ENCODE peak calls at places on chromosomes 1 and 21, in eight cellular contexts. B is IMR-90, O is WERI-Rb-1, A is heart right ventricle, Q is tibial artery, K is fibroblast of mammary gland, Z is HFF-Myc, E is AG09309. F is an unnamed sample.

GRCh38 chr21:45612096-45613019 is 31.2 kb upstream of the PCBP3 start:
- DNase-seq in B (peak), O (peak), A (no peak), Q (peak), K (peak), Z (no peak), E (no peak), F (no peak)

GRCh38 chr1:165490175-165490574 is 45.2 kb upstream of the RXRG start:
- DNase-seq in B (no peak), O (no peak), A (peak), Q (peak), K (no peak), Z (no peak), E (no peak), F (no peak)

GRCh38 chr1:247332215-247332900 is 691 bp upstream of the ZNF496 start:
- DNase-seq in B (peak), O (peak), A (peak), Q (peak), K (peak), Z (no peak), E (no peak), F (no peak)

GRCh38 chr1:217004776-217005436 is 281.7 kb upstream of the ESRRG start:
- DNase-seq in B (no peak), O (no peak), A (no peak), Q (no peak), K (no peak), Z (no peak), E (no peak), F (no peak)

GRCh38 chr1:115337633-115338456 is at the start of gene NGF:
- DNase-seq in B (peak), O (peak), A (peak), Q (peak), K (peak), Z (no peak), E (no peak), F (no peak)

GRCh38 chr1:159177273-159177907 is 6.0 kb downstream of the CADM3 start:
- DNase-seq in B (peak), O (no peak), A (peak), Q (no peak), K (peak), Z (peak), E (no peak), F (no peak)

GRCh38 chr21:45554477-45555175 is 12.4 kb upstream of the SLC19A1 start:
- DNase-seq in B (peak), O (peak), A (peak), Q (peak), K (peak), Z (peak), E (no peak), F (no peak)

GRCh38 chr1:55504306-55504706 is 289.1 kb upstream of the USP24 start:
- DNase-seq in B (no peak), O (no peak), A (no peak), Q (no peak), K (no peak), Z (no peak), E (no peak), F (no peak)

GRCh38 chr1:93061895-93062792 is 16.9 kb upstream of the MTF2 start:
- DNase-seq in B (peak), O (peak), A (no peak), Q (no peak), K (peak), Z (no peak), E (no peak), F (no peak)

GRCh38 chr1:76068953-76069561 is 5.5 kb upstream of the ST6GALNAC3 start:
- DNase-seq in B (no peak), O (no peak), A (no peak), Q (no peak), K (no peak), Z (no peak), E (no peak), F (no peak)

GRCh38 chr1:51724797-51725196 is 107.9 kb downstream of the OSBPL9 start:
- DNase-seq in B (no peak), O (no peak), A (no peak), Q (no peak), K (no peak), Z (no peak), E (no peak), F (no peak)

GRCh38 chr1:153495536-153495935 is 35.1 kb upstream of the S100A7 start:
- DNase-seq in B (no peak), O (no peak), A (no peak), Q (no peak), K (no peak), Z (no peak), E (no peak), F (no peak)

GRCh38 chr1:19483261-19483660 is 2.1 kb downstream of the CAPZB start:
- DNase-seq in B (no peak), O (no peak), A (no peak), Q (no peak), K (no peak), Z (no peak), E (no peak), F (no peak)
- H3K4me3 ChIP-seq in B (no peak), O (no peak), A (no peak), Q (peak), K (peak), Z (peak), E (peak), F (peak)

GRCh38 chr1:209647212-209647611 is 5.0 kb downstream of the LAMB3 start:
- DNase-seq in B (no peak), O (no peak), A (no peak), Q (no peak), K (peak), Z (no peak), E (no peak), F (no peak)

GRCh38 chr1:209645574-209646452 is 6.4 kb downstream of the LAMB3 start:
- DNase-seq in B (no peak), O (no peak), A (no peak), Q (no peak), K (no peak), Z (no peak), E (no peak), F (no peak)

GRCh38 chr1:209648366-209648765 is 3.9 kb downstream of the LAMB3 start:
- DNase-seq in B (no peak), O (no peak), A (no peak), Q (no peak), K (no peak), Z (no peak), E (no peak), F (no peak)

GRCh38 chr1:209648931-209649776 is 3.1 kb downstream of the LAMB3 start:
- DNase-seq in B (peak), O (no peak), A (no peak), Q (no peak), K (peak), Z (peak), E (peak), F (no peak)

GRCh38 chr1:209646558-209646957 is 5.7 kb downstream of the LAMB3 start:
- DNase-seq in B (peak), O (no peak), A (no peak), Q (no peak), K (peak), Z (no peak), E (no peak), F (no peak)
- TF ChIP-seq CTCF in B (peak), O (no peak), A (peak), Q (no peak), K (peak), Z (peak), E (peak), F (peak)

DNA sequence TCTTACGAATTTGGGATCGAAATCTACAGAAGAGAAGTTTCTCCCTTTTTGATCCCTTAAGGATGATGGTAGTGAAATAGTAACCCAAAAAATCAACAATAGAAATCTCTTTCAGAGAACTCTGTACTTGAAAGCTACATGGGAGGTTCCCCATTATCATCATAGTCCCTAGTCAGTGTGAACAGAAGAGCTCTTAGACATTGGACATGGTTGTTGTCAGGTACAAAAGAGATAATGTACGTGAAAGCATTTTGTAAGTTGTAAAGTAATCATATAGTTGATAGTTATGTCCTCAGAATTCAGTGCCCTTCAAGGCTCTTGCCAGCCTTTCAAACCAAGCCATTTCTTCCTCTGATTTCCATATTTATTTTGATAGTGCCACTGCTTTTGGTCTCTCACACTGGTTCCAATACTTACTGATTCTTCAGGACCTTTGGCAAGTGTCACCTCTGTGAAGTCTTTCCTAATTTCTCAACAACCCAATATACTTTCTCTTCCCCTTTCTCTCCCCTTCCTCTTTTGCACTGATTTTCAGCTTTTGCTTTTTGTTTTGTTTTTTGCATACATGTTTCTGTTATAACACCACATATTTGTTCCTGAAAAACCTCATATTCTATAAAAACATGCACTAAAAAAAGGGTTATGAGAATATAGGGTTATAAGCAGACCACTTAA is 22.4 kb downstream of the VPS45 start:
- DNase-seq in B (no peak), O (no peak), A (no peak), Q (no peak), K (no peak), Z (no peak), E (no peak), F (no peak)
- H3K4me3 ChIP-seq in B (no peak), O (no peak), A (no peak), Q (no peak), K (no peak), Z (no peak), E (no peak), F (no peak)

GRCh38 chr1:16903458-16903796 is 7.6 kb downstream of the RNU1-2 start:
- DNase-seq in B (no peak), O (no peak), A (no peak), Q (no peak), K (no peak), Z (no peak), E (no peak), F (no peak)
- TF ChIP-seq CTCF in B (no peak), O (no peak), A (no peak), Q (no peak), K (no peak), Z (no peak), E (no peak), F (no peak)

GRCh38 chr1:156864796-156865195 is 4.1 kb downstream of the NTRK1 start:
- DNase-seq in B (no peak), O (peak), A (no peak), Q (no peak), K (no peak), Z (no peak), E (no peak), F (no peak)

GRCh38 chr1:156865258-156865657 is 4.6 kb downstream of the NTRK1 start:
- DNase-seq in B (no peak), O (peak), A (no peak), Q (no peak), K (no peak), Z (no peak), E (no peak), F (no peak)

GRCh38 chr1:156868341-156868740 is 7.7 kb downstream of the NTRK1 start:
- DNase-seq in B (no peak), O (peak), A (no peak), Q (no peak), K (no peak), Z (no peak), E (no peak), F (no peak)

GRCh38 chr1:156866679-156867015 is 6.0 kb downstream of the NTRK1 start:
- DNase-seq in B (no peak), O (peak), A (no peak), Q (no peak), K (no peak), Z (no peak), E (no peak), F (no peak)

GRCh38 chr1:156865865-156866678 is 5.4 kb downstream of the NTRK1 start:
- DNase-seq in B (no peak), O (no peak), A (no peak), Q (no peak), K (no peak), Z (no peak), E (no peak), F (no peak)
- H3K4me3 ChIP-seq in B (no peak), O (peak), A (no peak), Q (no peak), K (no peak), Z (no peak), E (no peak), F (no peak)

GRCh38 chr21:26028183-26028582 is 142.4 kb downstream of the APP start:
- DNase-seq in B (no peak), O (no peak), A (no peak), Q (no peak), K (no peak), Z (no peak), E (no peak), F (no peak)

GRCh38 chr21:26027696-26028095 is 142.9 kb downstream of the APP start:
- DNase-seq in B (peak), O (no peak), A (no peak), Q (no peak), K (peak), Z (no peak), E (no peak), F (no peak)

DNA sequence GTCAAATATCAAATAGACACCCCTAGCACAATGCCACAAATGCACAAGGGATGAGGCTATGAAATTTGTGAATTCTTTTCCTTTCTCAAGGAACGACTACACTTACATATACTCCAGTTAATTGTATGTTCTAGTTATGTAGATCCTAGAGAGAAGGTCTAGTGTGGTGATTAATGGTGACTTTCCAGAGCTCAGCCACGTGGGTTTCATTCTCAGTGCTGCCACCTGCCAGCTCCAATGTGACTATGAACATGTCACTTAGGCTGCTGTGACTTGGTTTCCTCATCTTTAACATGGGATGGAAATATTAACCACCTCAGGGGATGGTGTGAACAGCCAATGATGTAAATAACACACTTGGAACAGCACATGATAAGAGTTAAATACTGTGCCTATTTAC is 138.3 kb downstream of the APP start:
- DNase-seq in B (no peak), O (no peak), A (no peak), Q (no peak), K (peak), Z (no peak), E (no peak), F (no peak)
- TF ChIP-seq CTCF in B (no peak), O (peak), A (no peak), Q (no peak), K (peak), Z (peak), E (no peak), F (no peak)

DNA sequence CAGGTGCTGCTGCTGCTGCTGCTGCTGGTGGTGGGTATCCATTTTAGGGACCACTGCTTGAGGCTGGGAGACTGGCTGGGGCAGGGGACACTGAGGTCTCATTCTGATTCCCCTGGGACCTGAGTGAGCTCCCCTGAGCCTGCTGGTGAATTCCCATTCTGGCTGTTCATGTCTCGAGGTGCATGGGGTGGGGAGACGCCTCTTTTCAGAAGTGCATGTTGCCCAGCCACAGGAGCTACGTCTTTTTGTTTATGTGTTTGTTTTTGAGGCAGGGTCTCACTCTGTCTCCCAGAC is 133.4 kb downstream of the RHOU start:
- DNase-seq in B (no peak), O (no peak), A (no peak), Q (no peak), K (no peak), Z (no peak), E (no peak), F (no peak)
- H3K4me3 ChIP-seq in B (no peak), O (no peak), A (no peak), Q (no peak), K (no peak), Z (no peak), E (no peak), F (no peak)